ENCODE peak calls at places on chromosomes 16 and 17, in ten cellular contexts. G, H, E, J, O, N, I, M, W and B are unnamed samples.

GRCh38 chr17:64262125-64262421 is 987 bp downstream of the TEX2 start:
- DNase-seq in G (no peak), H (no peak), E (no peak), J (no peak), O (no peak), N (no peak), I (no peak), M (no peak), W (no peak), B (no peak)

GRCh38 chr17:59425085-59425901 is 93.8 kb downstream of the YPEL2 start:
- DNase-seq in G (no peak), H (no peak), E (no peak), J (no peak), O (peak; percentile 41), N (no peak), I (no peak), M (peak; percentile 27), W (peak; percentile 92), B (no peak)

GRCh38 chr17:39564201-39564828 is 43.4 kb downstream of the NEUROD2 start:
- DNase-seq in G (no peak), H (no peak), E (no peak), J (no peak), O (no peak), N (no peak), I (no peak), M (no peak), W (peak; percentile 9), B (no peak)

GRCh38 chr16:19366384-19366783 is 51.3 kb upstream of the TMC5 start:
- DNase-seq in G (no peak), H (no peak), E (no peak), J (no peak), O (no peak), N (no peak), I (no peak), M (no peak), W (peak; percentile 23), B (no peak)

GRCh38 chr17:11144358-11145233 is 96.4 kb upstream of the SHISA6 start:
- DNase-seq in G (peak; percentile 4), H (peak; percentile 61), E (peak; percentile 45), J (no peak), O (no peak), N (no peak), I (peak; percentile 55), M (peak; percentile 24), W (no peak), B (no peak)

GRCh38 chr16:27511657-27512056 is 38.1 kb downstream of the GTF3C1 start:
- DNase-seq in G (no peak), H (no peak), E (no peak), J (no peak), O (peak; percentile 67), N (no peak), I (no peak), M (no peak), W (no peak), B (no peak)

GRCh38 chr17:44348234-44348987 is 3.3 kb downstream of the GRN start:
- DNase-seq in G (no peak), H (no peak), E (no peak), J (no peak), O (no peak), N (no peak), I (no peak), M (peak; percentile 76), W (peak; percentile 40), B (no peak)

GRCh38 chr16:12362482-12363458 is 386.2 kb downstream of the SNX29 start:
- DNase-seq in G (no peak), H (no peak), E (peak; percentile 15), J (no peak), O (peak; percentile 48), N (no peak), I (no peak), M (no peak), W (peak; percentile 25), B (no peak)

GRCh38 chr17:73118876-73119485 is 26.5 kb upstream of the SLC39A11 start:
- DNase-seq in G (no peak), H (peak; percentile 8), E (peak; percentile 48), J (no peak), O (no peak), N (no peak), I (no peak), M (no peak), W (no peak), B (no peak)

GRCh38 chr16:79573071-79573470 is 27.5 kb downstream of the MAF start:
- DNase-seq in G (no peak), H (no peak), E (no peak), J (no peak), O (no peak), N (no peak), I (no peak), M (no peak), W (no peak), B (no peak)

GRCh38 chr16:11636172-11636721 is 32.0 kb upstream of the SNN start:
- DNase-seq in G (no peak), H (peak; percentile 97), E (peak; percentile 72), J (no peak), O (no peak), N (no peak), I (no peak), M (peak; percentile 74), W (no peak), B (no peak)

GRCh38 chr17:4782652-4783051 is 3.5 kb downstream of the VMO1 start:
- DNase-seq in G (peak; percentile 62), H (no peak), E (no peak), J (no peak), O (no peak), N (no peak), I (no peak), M (peak; percentile 35), W (no peak), B (no peak)

GRCh38 chr16:15775209-15775608 is 81.6 kb downstream of the MYH11 start:
- DNase-seq in G (peak; percentile 69), H (no peak), E (no peak), J (no peak), O (no peak), N (no peak), I (no peak), M (no peak), W (peak; percentile 41), B (no peak)

GRCh38 chr17:1956134-1956533 is 69.0 kb downstream of the RTN4RL1 start:
- DNase-seq in G (no peak), H (no peak), E (no peak), J (no peak), O (no peak), N (no peak), I (no peak), M (no peak), W (no peak), B (no peak)

GRCh38 chr16:82011199-82011641 is at the start of gene SDR42E1:
- DNase-seq in G (no peak), H (peak; percentile 88), E (peak; percentile 85), J (peak; percentile 35), O (no peak), N (no peak), I (no peak), M (peak; percentile 74), W (no peak), B (peak; percentile 68)

GRCh38 chr16:1556254-1556653 is 22.8 kb downstream of the TMEM204 start:
- DNase-seq in G (no peak), H (no peak), E (no peak), J (no peak), O (no peak), N (no peak), I (no peak), M (no peak), W (no peak), B (no peak)

GRCh38 chr16:1559446-1559975 is 26.0 kb downstream of the TMEM204 start:
- DNase-seq in G (no peak), H (peak; percentile 50), E (no peak), J (peak; percentile 23), O (no peak), N (no peak), I (no peak), M (no peak), W (no peak), B (peak; percentile 61)

GRCh38 chr16:1557576-1557975 is 24.1 kb downstream of the TMEM204 start:
- DNase-seq in G (no peak), H (no peak), E (no peak), J (no peak), O (no peak), N (no peak), I (no peak), M (no peak), W (no peak), B (no peak)

GRCh38 chr16:1554826-1555445 is 21.5 kb downstream of the TMEM204 start:
- DNase-seq in G (no peak), H (no peak), E (no peak), J (no peak), O (no peak), N (no peak), I (no peak), M (no peak), W (no peak), B (no peak)

GRCh38 chr16:1557074-1557473 is 23.6 kb downstream of the TMEM204 start:
- DNase-seq in G (no peak), H (no peak), E (no peak), J (no peak), O (no peak), N (no peak), I (no peak), M (no peak), W (no peak), B (no peak)
- H3K27ac ChIP-seq in G (no peak overlapping the region), H (no peak overlapping the region), E (no peak overlapping the region), J (no peak overlapping the region), O (no peak overlapping the region), N (peak overlapping the region; percentile 57), I (no peak overlapping the region), M (peak overlapping the region; percentile 42), W (no peak overlapping the region), B (no peak overlapping the region)

DNA sequence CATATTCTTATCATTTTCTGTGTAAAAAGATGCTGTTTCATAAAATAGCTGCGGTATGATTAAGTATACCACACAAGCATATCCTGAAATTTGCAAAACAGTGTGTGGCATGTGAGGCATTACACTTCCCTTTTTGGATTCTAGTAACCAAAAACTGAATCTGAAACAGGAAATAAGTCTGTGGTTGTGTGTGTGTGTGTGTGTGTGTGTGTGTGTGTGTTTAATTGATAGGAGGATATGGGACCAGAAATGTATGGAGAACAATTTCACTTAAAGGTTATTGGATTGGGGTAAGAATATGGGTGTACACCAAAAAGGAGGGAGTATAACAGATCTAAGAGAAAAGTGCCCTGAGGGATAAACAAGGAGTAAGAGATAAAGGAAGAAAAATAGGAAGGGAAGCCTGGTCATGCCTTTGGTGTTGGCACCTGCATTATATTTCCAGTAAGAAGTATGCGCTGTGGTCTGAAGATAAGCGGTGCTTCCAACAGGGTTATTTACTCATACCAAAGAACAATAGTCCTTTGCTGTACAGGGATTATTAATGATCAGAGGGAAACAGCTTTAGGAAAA is 4.0 kb downstream of the LYRM1 start:
- DNase-seq in G (no peak), H (peak; percentile 49), E (no peak), J (peak; percentile 6), O (no peak), N (no peak), I (peak; percentile 50), M (no peak), W (peak; percentile 64), B (peak; percentile 48)
- H3K4me1 ChIP-seq in G (peaks cover 32% of the 10 kb centered on the region), H (peaks cover 32% of the 10 kb centered on the region), E (peaks cover 64% of the 10 kb centered on the region), J (peaks cover 18% of the 10 kb centered on the region), O (peaks cover 80% of the 10 kb centered on the region), N (peaks cover 73% of the 10 kb centered on the region), I (peaks cover 71% of the 10 kb centered on the region), M (peaks cover 63% of the 10 kb centered on the region), W (peaks cover 11% of the 10 kb centered on the region), B (peaks cover 46% of the 10 kb centered on the region)

GRCh38 chr16:57694556-57695377 is at the start of gene DRC7:
- DNase-seq in G (peak; percentile 83), H (peak; percentile 38), E (peak; percentile 83), J (no peak), O (no peak), N (no peak), I (peak; percentile 46), M (peak; percentile 59), W (peak; percentile 50), B (no peak)
- H3K4me3 ChIP-seq in G (peak within 1 kb of the TSS; percentile 31), H (no peak within 1 kb of the TSS), E (no peak within 1 kb of the TSS), J (no peak within 1 kb of the TSS), O (peak within 1 kb of the TSS; percentile 27), N (no peak within 1 kb of the TSS), I (no peak within 1 kb of the TSS), M (peak within 1 kb of the TSS; percentile 17), W (peak within 1 kb of the TSS; percentile 37), B (no peak within 1 kb of the TSS)

GRCh38 chr16:88432174-88432573 is 20.9 kb upstream of the ZFPM1 start:
- DNase-seq in G (no peak), H (no peak), E (no peak), J (no peak), O (no peak), N (no peak), I (no peak), M (no peak), W (no peak), B (no peak)
- H3K27ac ChIP-seq in G (no peak overlapping the region), H (no peak overlapping the region), E (no peak overlapping the region), J (no peak overlapping the region), O (no peak overlapping the region), N (no peak overlapping the region), I (no peak overlapping the region), M (no peak overlapping the region), W (no peak overlapping the region), B (no peak overlapping the region)